ENCODE peak calls at places on chromosome 21, in eight cellular contexts. L is Peyer's patch, Q is adrenal gland, Z is HL-60, S is uterus, W is body of pancreas, P is mesendoderm, N is neural progenitor cell. J is an unnamed sample.

GRCh38 chr21:19340303-19340702 is 936.7 kb upstream of the TMPRSS15 start:
- DNase-seq in L (no peak), Q (no peak), Z (no peak), S (no peak), W (no peak), P (no peak), N (no peak), J (no peak)

GRCh38 chr21:34342476-34342875 is 21.3 kb upstream of the KCNE2 start:
- DNase-seq in L (no peak), Q (no peak), Z (no peak), S (no peak), W (no peak), P (no peak), N (no peak), J (no peak)

GRCh38 chr21:34510148-34511142 is 1.6 kb downstream of the KCNE1 start:
- DNase-seq in L (peak; percentile 89), Q (peak; percentile 85), Z (peak; percentile 87), S (no peak), W (peak; percentile 88), P (peak; percentile 88), N (peak; percentile 82), J (peak; percentile 84)

GRCh38 chr21:17351766-17352165 is 161.1 kb upstream of the CXADR start:
- DNase-seq in L (no peak), Q (no peak), Z (no peak), S (no peak), W (no peak), P (no peak), N (no peak), J (no peak)

GRCh38 chr21:45323487-45324380 is 36.0 kb upstream of the POFUT2 start:
- DNase-seq in L (peak; percentile 41), Q (peak; percentile 9), Z (no peak), S (no peak), W (peak; percentile 5), P (no peak), N (no peak), J (no peak)

GRCh38 chr21:35046880-35047229 is 2.2 kb downstream of the RUNX1 start:
- DNase-seq in L (no peak), Q (no peak), Z (peak; percentile 58), S (no peak), W (no peak), P (no peak), N (no peak), J (peak; percentile 18)

GRCh38 chr21:46145159-46145839 is 10.1 kb downstream of the FTCD start:
- DNase-seq in L (no peak), Q (no peak), Z (no peak), S (peak; percentile 19), W (no peak), P (no peak), N (no peak), J (peak; percentile 12)

GRCh38 chr21:34933609-34934345 is 115.3 kb downstream of the RUNX1 start:
- DNase-seq in L (no peak), Q (no peak), Z (no peak), S (no peak), W (no peak), P (no peak), N (no peak), J (no peak)

GRCh38 chr21:25760061-25760460 is 25.3 kb downstream of the GABPA start:
- DNase-seq in L (no peak), Q (no peak), Z (no peak), S (no peak), W (no peak), P (no peak), N (no peak), J (no peak)

GRCh38 chr21:25759573-25759972 is 24.8 kb downstream of the GABPA start:
- DNase-seq in L (no peak), Q (no peak), Z (no peak), S (no peak), W (no peak), P (no peak), N (no peak), J (no peak)

GRCh38 chr21:25752389-25752788 is 17.6 kb downstream of the GABPA start:
- DNase-seq in L (no peak), Q (no peak), Z (no peak), S (no peak), W (no peak), P (no peak), N (no peak), J (no peak)

DNA sequence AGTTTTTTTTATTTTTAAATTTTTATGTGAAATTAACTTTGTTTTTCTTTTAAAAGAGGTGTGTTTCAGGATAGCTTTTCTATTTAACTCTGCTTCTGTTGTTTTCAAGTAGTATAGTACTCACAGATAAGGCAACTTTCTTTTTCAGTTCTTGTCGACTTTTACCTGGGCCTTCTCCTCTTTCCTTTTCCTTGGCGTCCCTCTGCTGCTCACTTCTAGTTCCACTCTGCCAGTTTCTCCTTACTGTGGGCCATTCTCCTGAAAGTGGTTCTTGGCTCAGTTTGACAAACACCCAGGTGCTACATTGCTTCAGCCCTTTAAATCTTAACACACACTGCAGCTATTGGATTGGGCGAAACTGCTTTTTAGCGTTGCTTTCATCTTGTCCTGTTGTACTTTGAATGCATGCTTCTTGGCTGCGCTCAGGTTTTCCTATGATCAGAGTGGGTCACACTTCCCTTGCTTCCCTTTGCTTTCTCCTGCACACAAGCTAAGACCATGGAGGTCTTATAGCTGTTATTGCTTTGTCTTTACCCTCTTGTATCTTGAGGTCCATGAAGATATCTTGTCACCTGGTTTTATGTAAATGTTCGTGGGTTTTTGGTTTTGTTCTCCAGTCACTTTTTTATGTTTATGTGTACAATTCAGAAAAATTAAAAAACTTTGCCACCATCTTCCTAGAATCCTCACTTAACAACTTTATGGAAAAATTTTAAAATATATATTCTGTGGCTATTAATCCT is 21.6 kb downstream of the GABPA start:
- DNase-seq in L (no peak), Q (no peak), Z (no peak), S (no peak), W (no peak), P (no peak), N (no peak), J (no peak)
- H3K27ac ChIP-seq in L (no peak overlapping the region), Q (no peak overlapping the region), Z (no peak overlapping the region), S (peak overlapping the region; percentile 57), W (no peak overlapping the region), P (no peak overlapping the region), N (no peak overlapping the region), J (peak overlapping the region; percentile 58)

GRCh38 chr21:42459583-42460215 is 36.3 kb downstream of the RSPH1 start:
- DNase-seq in L (peak; percentile 45), Q (no peak), Z (no peak), S (no peak), W (no peak), P (no peak), N (no peak), J (no peak)

GRCh38 chr21:42461185-42461520 is 34.9 kb downstream of the RSPH1 start:
- DNase-seq in L (peak; percentile 48), Q (no peak), Z (no peak), S (no peak), W (no peak), P (no peak), N (no peak), J (no peak)

GRCh38 chr21:42459065-42459430 is 37.0 kb downstream of the RSPH1 start:
- DNase-seq in L (no peak), Q (no peak), Z (no peak), S (no peak), W (no peak), P (peak; percentile 60), N (no peak), J (no peak)

GRCh38 chr21:42461881-42462877 is 33.8 kb downstream of the RSPH1 start:
- DNase-seq in L (peak; percentile 69), Q (no peak), Z (peak; percentile 39), S (no peak), W (peak; percentile 54), P (peak; percentile 90), N (no peak), J (no peak)

DNA sequence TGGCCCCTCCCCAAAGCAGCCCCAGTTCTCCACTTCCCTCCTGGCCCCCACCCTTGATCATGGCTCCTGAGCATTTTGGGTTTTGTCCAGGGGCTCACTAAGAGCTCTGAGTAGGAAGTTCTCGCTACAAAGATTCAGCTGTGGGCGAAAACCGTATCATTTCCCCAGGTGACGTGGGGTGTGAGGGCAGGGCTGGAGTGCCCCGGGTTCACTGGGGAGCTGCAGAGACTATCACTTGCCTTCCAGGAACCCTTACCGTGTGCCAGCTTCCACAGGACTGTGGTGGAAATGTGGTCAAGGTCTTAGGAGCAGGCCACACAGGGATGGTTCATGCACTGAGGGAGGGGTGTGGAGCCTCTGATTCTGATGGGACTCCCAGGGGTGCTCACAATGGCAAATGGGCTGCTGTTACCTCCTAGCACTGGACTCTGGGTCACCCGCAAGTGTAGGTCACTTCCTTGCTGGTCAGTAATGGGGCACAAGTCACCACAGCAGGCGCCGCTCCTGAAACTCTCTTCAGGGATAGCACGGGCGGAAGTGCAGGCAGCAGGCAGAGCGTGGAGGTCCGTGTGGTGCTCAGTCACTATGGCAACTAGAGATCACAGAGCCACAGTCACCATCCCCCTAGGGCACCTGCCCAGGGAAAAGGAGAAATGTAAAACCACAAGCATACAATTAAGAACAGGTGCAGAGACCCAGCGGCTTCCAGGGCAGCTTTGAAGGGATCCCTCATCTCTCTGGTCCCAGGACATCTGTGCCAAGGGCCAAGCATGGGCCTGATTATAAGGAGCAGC is 35.4 kb downstream of the RSPH1 start:
- DNase-seq in L (peak; percentile 60), Q (no peak), Z (no peak), S (no peak), W (peak; percentile 37), P (peak; percentile 78), N (peak; percentile 26), J (no peak)
- H3K4me3 ChIP-seq in L (no peak overlapping the region), Q (no peak overlapping the region), Z (no peak overlapping the region), S (no peak overlapping the region), W (no peak overlapping the region), P (no peak overlapping the region), N (no peak overlapping the region), J (no peak overlapping the region)

GRCh38 chr21:33327326-33327725 is 2.6 kb downstream of the IFNAR1 start:
- DNase-seq in L (no peak), Q (no peak), Z (no peak), S (no peak), W (no peak), P (no peak), N (no peak), J (no peak)

GRCh38 chr21:33325222-33326067 is 675 bp downstream of the IFNAR1 start:
- DNase-seq in L (peak; percentile 81), Q (peak; percentile 69), Z (peak; percentile 53), S (peak; percentile 74), W (peak; percentile 83), P (peak; percentile 28), N (no peak), J (peak; percentile 72)

GRCh38 chr21:33327792-33328433 is 3.1 kb downstream of the IFNAR1 start:
- DNase-seq in L (no peak), Q (no peak), Z (no peak), S (no peak), W (no peak), P (no peak), N (no peak), J (no peak)

GRCh38 chr21:33324311-33325221 is at the start of gene IFNAR1:
- DNase-seq in L (peak; percentile 99), Q (peak; percentile 99), Z (peak; percentile 99), S (peak; percentile 99), W (peak; percentile 100), P (peak; percentile 98), N (peak; percentile 100), J (peak; percentile 99)
- H3K27ac ChIP-seq in L (peak within 1 kb of the TSS; percentile 97), Q (peak within 1 kb of the TSS; percentile 96), Z (peak within 1 kb of the TSS; percentile 95), S (peak within 1 kb of the TSS; percentile 99), W (peak within 1 kb of the TSS; percentile 93), P (peak within 1 kb of the TSS; percentile 21), N (no peak within 1 kb of the TSS), J (peak within 1 kb of the TSS; percentile 99)

GRCh38 chr21:28871388-28872015 is 121.2 kb downstream of the LTN1 start:
- DNase-seq in L (no peak), Q (no peak), Z (no peak), S (no peak), W (no peak), P (no peak), N (no peak), J (no peak)

GRCh38 chr21:28867401-28867800 is 125.3 kb downstream of the LTN1 start:
- DNase-seq in L (no peak), Q (no peak), Z (no peak), S (no peak), W (no peak), P (no peak), N (no peak), J (no peak)

DNA sequence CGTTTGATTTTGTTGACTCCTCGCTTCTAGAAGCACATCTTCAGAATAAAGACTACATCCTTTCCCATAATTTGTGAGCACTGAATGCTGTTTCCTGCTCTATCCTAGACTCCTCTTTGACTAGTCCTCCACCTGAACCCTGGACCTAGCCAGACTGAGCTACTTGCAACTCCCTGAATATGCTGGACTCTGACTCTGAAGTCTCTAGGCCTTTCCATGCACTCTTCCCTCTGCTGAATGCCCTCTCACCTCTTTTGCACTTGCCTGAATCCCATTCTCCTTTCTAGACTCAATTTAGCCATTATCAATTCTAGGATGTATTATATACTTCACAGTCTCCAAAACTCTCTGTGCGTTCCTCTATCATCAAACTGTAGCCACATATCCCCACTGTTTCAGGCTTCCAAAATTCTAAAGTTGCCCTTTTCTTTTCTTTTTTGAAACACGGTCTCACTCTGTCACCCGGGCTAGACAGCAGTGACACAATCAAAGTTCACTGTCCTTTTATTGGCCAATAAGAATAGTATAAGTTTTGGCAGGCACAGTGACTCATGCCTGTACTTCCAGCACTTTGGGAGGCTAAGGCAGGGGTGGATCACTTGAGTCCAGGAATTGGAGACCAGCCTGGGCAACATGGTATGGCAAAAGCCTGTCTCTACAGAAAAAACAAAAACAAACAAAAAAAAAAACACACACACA is 127.0 kb downstream of the LTN1 start:
- DNase-seq in L (no peak), Q (no peak), Z (no peak), S (no peak), W (no peak), P (no peak), N (no peak), J (no peak)
- H3K4me3 ChIP-seq in L (no peak overlapping the region), Q (no peak overlapping the region), Z (no peak overlapping the region), S (no peak overlapping the region), W (no peak overlapping the region), P (no peak overlapping the region), N (no peak overlapping the region), J (no peak overlapping the region)